ENCODE peak calls at places on chromosomes 11 and 22, in seven cellular contexts. E is Caco-2, T is HL-60, S is epithelial cell of esophagus, O is mammary epithelial cell, X is upper lobe of right lung, Q is AG09309. L is an unnamed sample.

GRCh38 chr11:92329644-92330043 is 105.0 kb downstream of the FAT3 start:
- DNase-seq in X (no peak), O (peak), E (peak), S (peak), Q (peak), T (no peak), L (no peak)

GRCh38 chr11:64359712-64360402 is 895 bp downstream of the RPS6KA4 start:
- DNase-seq in S (peak), T (peak), O (peak), X (peak), E (no peak), Q (no peak), L (no peak)

GRCh38 chr11:125910450-125910849 is 6.1 kb downstream of the DDX25 start:
- DNase-seq in X (no peak), Q (no peak), O (no peak), T (no peak), S (no peak), E (no peak), L (no peak)

GRCh38 chr22:24284747-24285203 is 14.1 kb downstream of the SPECC1L start:
- DNase-seq in T (no peak), X (no peak), E (no peak), O (no peak), S (peak), Q (no peak), L (no peak)

GRCh38 chr11:9664276-9665171 is 647 bp downstream of the SWAP70 start:
- DNase-seq in S (peak), E (peak), T (peak), O (peak), Q (no peak), X (peak), L (no peak)

GRCh38 chr11:43697679-43698078 is 17.1 kb downstream of the HSD17B12 start:
- DNase-seq in E (no peak), S (no peak), O (no peak), X (no peak), Q (no peak), T (no peak), L (no peak)

GRCh38 chr11:80816966-80817365 is 1376.1 kb upstream of the TENM4 start:
- DNase-seq in E (no peak), Q (no peak), O (no peak), X (no peak), T (no peak), S (no peak), L (peak)

GRCh38 chr11:17683378-17684161 is 35.8 kb upstream of the MYOD1 start:
- DNase-seq in Q (no peak), X (no peak), O (peak), T (no peak), E (no peak), S (peak), L (no peak)

GRCh38 chr11:97888641-97889040 is 1132.1 kb upstream of the CNTN5 start:
- DNase-seq in Q (no peak), T (no peak), O (no peak), X (no peak), E (no peak), S (no peak), L (no peak)

GRCh38 chr22:42500164-42500835 is 19.3 kb downstream of the RRP7A start:
- DNase-seq in O (peak), X (peak), S (peak), T (peak), E (no peak), Q (no peak), L (peak)

GRCh38 chr22:42500836-42501179 is 18.8 kb downstream of the RRP7A start:
- DNase-seq in X (peak), O (no peak), Q (no peak), T (no peak), E (no peak), S (no peak), L (no peak)
- H3K4me3 ChIP-seq in X (peak), O (no peak), Q (no peak), T (no peak), E (no peak), S (peak), L (peak)

GRCh38 chr22:20011993-20012740 is 4.5 kb downstream of the ARVCF start:
- DNase-seq in T (no peak), Q (no peak), X (no peak), S (no peak), O (no peak), E (no peak), L (no peak)

GRCh38 chr22:20012741-20013331 is 3.8 kb downstream of the ARVCF start:
- DNase-seq in S (no peak), Q (no peak), T (no peak), E (no peak), O (no peak), X (no peak), L (no peak)

GRCh38 chr22:20014526-20015186 is 2.0 kb downstream of the ARVCF start:
- DNase-seq in X (no peak), Q (no peak), O (no peak), E (no peak), S (no peak), T (no peak), L (no peak)

GRCh38 chr22:20015187-20015625 is 1.4 kb downstream of the ARVCF start:
- DNase-seq in S (no peak), O (no peak), Q (no peak), E (no peak), T (no peak), X (no peak), L (no peak)

DNA sequence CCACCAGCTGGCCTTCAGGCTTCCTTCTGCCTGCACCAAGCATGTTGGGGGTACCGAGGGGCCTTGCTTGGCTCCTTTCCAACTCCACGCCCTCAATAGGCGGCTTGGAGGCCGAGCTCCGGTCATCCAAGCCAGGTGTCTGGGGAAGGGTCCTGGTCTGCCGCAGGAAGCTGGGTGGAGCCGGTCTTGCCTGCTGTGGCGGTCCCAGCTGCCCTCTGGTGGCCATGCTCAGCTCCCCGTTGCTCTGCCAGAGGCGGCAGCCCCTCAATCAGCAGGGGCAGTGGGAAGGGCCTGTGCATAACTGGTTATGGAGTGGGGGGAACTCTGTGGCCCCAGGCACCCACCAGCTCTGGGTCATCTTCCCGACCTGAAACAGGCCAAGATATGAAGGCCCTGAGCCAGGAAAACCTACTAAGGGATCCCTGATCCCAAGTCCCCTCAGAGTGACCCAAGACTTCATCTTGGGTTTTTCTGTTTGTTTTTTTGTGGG is 3.2 kb downstream of the ARVCF start:
- DNase-seq in T (peak), S (peak), Q (no peak), O (no peak), X (peak), E (peak), L (no peak)
- TF ChIP-seq CTCF in T (peak), S (peak), Q (peak), O (peak), X (peak), E (peak), L (peak)

DNA sequence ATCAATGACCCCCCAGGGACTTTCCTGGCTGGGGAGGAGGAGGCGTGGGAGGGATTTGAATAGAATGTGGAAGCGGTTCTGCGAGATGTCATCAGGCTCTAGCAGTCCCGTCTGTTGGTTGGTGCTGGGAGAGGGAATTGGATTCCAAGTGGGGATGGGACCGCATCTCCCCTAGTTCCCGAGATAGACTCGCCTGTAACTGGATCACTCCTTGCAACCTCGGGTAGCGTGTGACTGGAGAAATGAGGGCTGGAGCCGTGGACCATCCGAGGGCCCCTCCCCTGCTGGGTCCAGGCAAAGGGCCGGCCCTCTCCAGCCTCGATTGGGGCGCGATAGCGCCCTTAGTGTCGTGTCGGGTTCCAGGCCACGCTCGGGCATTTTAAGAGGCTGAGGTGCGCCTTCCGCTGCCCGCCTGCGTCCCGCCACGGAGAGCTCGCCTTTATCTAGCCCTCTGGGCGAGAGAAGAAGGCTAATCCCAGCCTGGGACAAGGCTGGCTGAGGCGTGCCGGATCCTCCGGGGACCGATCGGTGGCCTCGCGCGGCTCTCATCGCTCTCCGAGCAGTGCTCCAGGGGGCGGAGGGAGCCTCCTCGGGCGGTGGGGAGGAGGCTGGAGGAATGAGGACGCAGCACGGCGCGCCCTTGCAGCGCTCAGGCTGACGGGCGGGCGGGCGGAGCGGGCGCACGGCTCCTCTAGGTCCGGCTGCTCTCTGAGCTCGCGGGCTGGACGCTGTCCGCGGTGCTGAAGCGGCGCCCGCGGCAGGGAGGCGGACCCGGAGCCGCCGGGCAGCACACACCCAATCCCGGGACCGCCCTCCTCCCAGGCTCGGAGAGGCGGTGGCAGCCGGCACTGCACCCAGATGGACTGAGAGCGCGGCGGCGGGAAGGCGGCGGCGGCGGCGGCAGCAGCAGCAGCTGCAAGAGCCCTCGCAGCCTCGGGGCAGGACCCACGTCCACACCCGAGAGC is 107.8 kb downstream of the OSBP2 start:
- DNase-seq in O (peak), Q (peak), X (peak), T (peak), E (peak), S (peak), L (no peak)
- H3K4me3 ChIP-seq in O (peak), Q (peak), X (no peak), T (no peak), E (peak), S (peak), L (no peak)

GRCh38 chr22:48886604-48887393 is 940.9 kb downstream of the BRD1 start:
- DNase-seq in O (no peak), Q (no peak), X (peak), T (no peak), E (no peak), S (no peak), L (no peak)
- TF ChIP-seq CTCF in O (no peak), Q (no peak), X (no peak), T (no peak), E (no peak), S (no peak), L (no peak)